ENCODE peak calls at places on chromosomes 7 and 10, in five cellular contexts. One of them, this sample, is unnamed.

GRCh38 chr7:24979470-24979862 is 512 bp downstream of the OSBPL3 start:
- DNase-seq in uterus: peak; percentile 26
- DNase-seq in nephron progenitor cell: peak; percentile 69
- DNase-seq in mesothelial cell of epicardium: peak; percentile 71
- DNase-seq in fibroblast of lung: no peak
- DNase-seq in this sample: peak; percentile 78

GRCh38 chr7:34107306-34107705 is 202.0 kb downstream of the BMPER start:
- DNase-seq in mesothelial cell of epicardium: no peak
- DNase-seq in nephron progenitor cell: no peak
- DNase-seq in fibroblast of lung: peak; percentile 80
- DNase-seq in uterus: peak; percentile 33
- DNase-seq in this sample: no peak

GRCh38 chr7:1742555-1743303 is 72.7 kb downstream of the ELFN1 start:
- DNase-seq in mesothelial cell of epicardium: peak; percentile 79
- DNase-seq in fibroblast of lung: peak; percentile 13
- DNase-seq in uterus: peak; percentile 48
- DNase-seq in nephron progenitor cell: no peak
- DNase-seq in this sample: peak; percentile 76

GRCh38 chr10:34049887-34050286 is 715.4 kb upstream of the NRP1 start:
- DNase-seq in mesothelial cell of epicardium: no peak
- DNase-seq in fibroblast of lung: peak; percentile 93
- DNase-seq in nephron progenitor cell: no peak
- DNase-seq in uterus: no peak
- DNase-seq in this sample: no peak

GRCh38 chr7:1236831-1237701 is 4.4 kb downstream of the UNCX start:
- DNase-seq in uterus: no peak
- DNase-seq in fibroblast of lung: no peak
- DNase-seq in mesothelial cell of epicardium: no peak
- DNase-seq in nephron progenitor cell: peak; percentile 37
- DNase-seq in this sample: no peak

GRCh38 chr7:14826426-14826825 is 76.1 kb downstream of the DGKB start:
- DNase-seq in nephron progenitor cell: no peak
- DNase-seq in mesothelial cell of epicardium: no peak
- DNase-seq in fibroblast of lung: no peak
- DNase-seq in uterus: no peak
- DNase-seq in this sample: no peak

GRCh38 chr7:45415265-45415664 is 158.9 kb upstream of the ADCY1 start:
- DNase-seq in mesothelial cell of epicardium: no peak
- DNase-seq in nephron progenitor cell: no peak
- DNase-seq in uterus: no peak
- DNase-seq in fibroblast of lung: no peak
- DNase-seq in this sample: no peak

GRCh38 chr7:26638140-26638539 is 226.2 kb downstream of the SKAP2 start:
- DNase-seq in mesothelial cell of epicardium: no peak
- DNase-seq in uterus: no peak
- DNase-seq in nephron progenitor cell: no peak
- DNase-seq in fibroblast of lung: no peak
- DNase-seq in this sample: no peak

GRCh38 chr10:61903184-61903990 is 1.9 kb downstream of the ARID5B start:
- DNase-seq in fibroblast of lung: peak; percentile 79
- DNase-seq in nephron progenitor cell: peak; percentile 63
- DNase-seq in mesothelial cell of epicardium: peak; percentile 55
- DNase-seq in uterus: peak; percentile 66
- DNase-seq in this sample: peak; percentile 61

GRCh38 chr10:60664859-60665258 is 113.4 kb upstream of the CDK1 start:
- DNase-seq in mesothelial cell of epicardium: no peak
- DNase-seq in uterus: no peak
- DNase-seq in fibroblast of lung: peak; percentile 40
- DNase-seq in nephron progenitor cell: no peak
- DNase-seq in this sample: no peak

GRCh38 chr10:88831709-88832108 is 19.9 kb downstream of the ANKRD22 start:
- DNase-seq in mesothelial cell of epicardium: no peak
- DNase-seq in fibroblast of lung: no peak
- DNase-seq in nephron progenitor cell: no peak
- DNase-seq in uterus: no peak
- DNase-seq in this sample: no peak

GRCh38 chr7:102272075-102272916 is 14.4 kb upstream of the SH2B2 start:
- DNase-seq in fibroblast of lung: peak; percentile 58
- DNase-seq in uterus: peak; percentile 78
- DNase-seq in mesothelial cell of epicardium: peak; percentile 87
- DNase-seq in nephron progenitor cell: peak; percentile 89
- DNase-seq in this sample: peak; percentile 82

GRCh38 chr7:104967595-104967994 is 46.4 kb upstream of the KMT2E start:
- DNase-seq in uterus: no peak
- DNase-seq in mesothelial cell of epicardium: no peak
- DNase-seq in nephron progenitor cell: no peak
- DNase-seq in fibroblast of lung: peak; percentile 92
- DNase-seq in this sample: no peak

GRCh38 chr10:111506266-111507034 is 429.6 kb downstream of the ADRA2A start:
- DNase-seq in uterus: no peak
- DNase-seq in nephron progenitor cell: no peak
- DNase-seq in mesothelial cell of epicardium: no peak
- DNase-seq in fibroblast of lung: no peak
- DNase-seq in this sample: no peak

GRCh38 chr7:36736090-36736826 is 12.0 kb upstream of the AOAH start:
- DNase-seq in uterus: no peak
- DNase-seq in fibroblast of lung: no peak
- DNase-seq in mesothelial cell of epicardium: no peak
- DNase-seq in nephron progenitor cell: no peak
- DNase-seq in this sample: no peak

GRCh38 chr7:88401009-88401623 is 94.4 kb upstream of the STEAP4 start:
- DNase-seq in mesothelial cell of epicardium: no peak
- DNase-seq in uterus: no peak
- DNase-seq in fibroblast of lung: no peak
- DNase-seq in nephron progenitor cell: no peak
- DNase-seq in this sample: no peak

GRCh38 chr10:95233377-95234034 is 39.5 kb downstream of the ACSM6 start:
- DNase-seq in uterus: no peak
- DNase-seq in nephron progenitor cell: no peak
- DNase-seq in fibroblast of lung: no peak
- DNase-seq in mesothelial cell of epicardium: no peak
- DNase-seq in this sample: no peak

GRCh38 chr7:127901895-127902703 is 129.1 kb downstream of the LRRC4 start:
- DNase-seq in mesothelial cell of epicardium: no peak
- DNase-seq in nephron progenitor cell: no peak
- DNase-seq in uterus: no peak
- DNase-seq in fibroblast of lung: no peak
- DNase-seq in this sample: no peak

GRCh38 chr7:6651866-6652445 is 14.8 kb downstream of the ZNF316 start:
- DNase-seq in mesothelial cell of epicardium: no peak
- DNase-seq in nephron progenitor cell: no peak
- DNase-seq in fibroblast of lung: no peak
- DNase-seq in uterus: no peak
- DNase-seq in this sample: no peak

GRCh38 chr10:96960872-96961271 is 128.8 kb downstream of the LCOR start:
- DNase-seq in nephron progenitor cell: no peak
- DNase-seq in uterus: no peak
- DNase-seq in fibroblast of lung: peak; percentile 45
- DNase-seq in mesothelial cell of epicardium: no peak
- DNase-seq in this sample: no peak

GRCh38 chr10:127044191-127044590 is 139.0 kb downstream of the DOCK1 start:
- DNase-seq in nephron progenitor cell: no peak
- DNase-seq in fibroblast of lung: no peak
- DNase-seq in uterus: no peak
- DNase-seq in mesothelial cell of epicardium: peak; percentile 16
- DNase-seq in this sample: peak; percentile 59

GRCh38 chr10:88066876-88067275 is 203.5 kb downstream of the PTEN start:
- DNase-seq in nephron progenitor cell: no peak
- DNase-seq in uterus: no peak
- DNase-seq in fibroblast of lung: no peak
- DNase-seq in mesothelial cell of epicardium: no peak
- DNase-seq in this sample: no peak

GRCh38 chr10:127774771-127775559 is 38.0 kb downstream of the FOXI2 start:
- DNase-seq in uterus: no peak
- DNase-seq in fibroblast of lung: no peak
- DNase-seq in nephron progenitor cell: no peak
- DNase-seq in mesothelial cell of epicardium: no peak
- DNase-seq in this sample: no peak

GRCh38 chr10:3323865-3324498 is 151.4 kb upstream of the PITRM1 start:
- DNase-seq in nephron progenitor cell: no peak
- DNase-seq in fibroblast of lung: peak; percentile 64
- DNase-seq in uterus: no peak
- DNase-seq in mesothelial cell of epicardium: no peak
- DNase-seq in this sample: no peak

GRCh38 chr10:86956841-86957448 is 470 bp downstream of the MMRN2 start:
- DNase-seq in mesothelial cell of epicardium: no peak
- DNase-seq in nephron progenitor cell: peak; percentile 35
- DNase-seq in fibroblast of lung: no peak
- DNase-seq in uterus: no peak
- DNase-seq in this sample: no peak

GRCh38 chr10:79275105-79275430 is 72.2 kb upstream of the PPIF start:
- DNase-seq in uterus: no peak
- DNase-seq in nephron progenitor cell: no peak
- DNase-seq in fibroblast of lung: no peak
- DNase-seq in mesothelial cell of epicardium: no peak
- DNase-seq in this sample: no peak

GRCh38 chr7:10412426-10413019 is 561.1 kb upstream of the PHF14 start:
- DNase-seq in nephron progenitor cell: peak; percentile 34
- DNase-seq in uterus: no peak
- DNase-seq in mesothelial cell of epicardium: no peak
- DNase-seq in fibroblast of lung: peak; percentile 12
- DNase-seq in this sample: no peak

GRCh38 chr10:116125180-116125579 is 147.8 kb downstream of the GFRA1 start:
- DNase-seq in fibroblast of lung: no peak
- DNase-seq in mesothelial cell of epicardium: no peak
- DNase-seq in nephron progenitor cell: no peak
- DNase-seq in uterus: no peak
- DNase-seq in this sample: no peak

GRCh38 chr10:11593612-11594011 is 17.8 kb downstream of the USP6NL start:
- DNase-seq in uterus: no peak
- DNase-seq in fibroblast of lung: no peak
- DNase-seq in mesothelial cell of epicardium: no peak
- DNase-seq in nephron progenitor cell: no peak
- DNase-seq in this sample: no peak

GRCh38 chr7:115059312-115059711 is 137.4 kb downstream of the MDFIC start:
- DNase-seq in nephron progenitor cell: no peak
- DNase-seq in fibroblast of lung: peak; percentile 72
- DNase-seq in uterus: peak; percentile 16
- DNase-seq in mesothelial cell of epicardium: no peak
- DNase-seq in this sample: no peak

GRCh38 chr7:71548746-71549145 is 416.8 kb downstream of the GALNT17 start:
- DNase-seq in mesothelial cell of epicardium: no peak
- DNase-seq in fibroblast of lung: peak; percentile 58
- DNase-seq in nephron progenitor cell: no peak
- DNase-seq in uterus: no peak
- DNase-seq in this sample: no peak

GRCh38 chr10:10942441-10942840 is 75.2 kb upstream of the CELF2 start:
- DNase-seq in uterus: no peak
- DNase-seq in fibroblast of lung: peak; percentile 23
- DNase-seq in mesothelial cell of epicardium: no peak
- DNase-seq in nephron progenitor cell: no peak
- DNase-seq in this sample: no peak

GRCh38 chr10:64344211-64344610 is 823.0 kb downstream of the REEP3 start:
- DNase-seq in fibroblast of lung: no peak
- DNase-seq in mesothelial cell of epicardium: no peak
- DNase-seq in nephron progenitor cell: no peak
- DNase-seq in uterus: no peak
- DNase-seq in this sample: no peak
- TF ChIP-seq CTCF in fibroblast of lung: no peak
- TF ChIP-seq CTCF in mesothelial cell of epicardium: no peak
- TF ChIP-seq CTCF in nephron progenitor cell: no peak
- TF ChIP-seq CTCF in uterus: no peak
- TF ChIP-seq CTCF in this sample: no peak

DNA sequence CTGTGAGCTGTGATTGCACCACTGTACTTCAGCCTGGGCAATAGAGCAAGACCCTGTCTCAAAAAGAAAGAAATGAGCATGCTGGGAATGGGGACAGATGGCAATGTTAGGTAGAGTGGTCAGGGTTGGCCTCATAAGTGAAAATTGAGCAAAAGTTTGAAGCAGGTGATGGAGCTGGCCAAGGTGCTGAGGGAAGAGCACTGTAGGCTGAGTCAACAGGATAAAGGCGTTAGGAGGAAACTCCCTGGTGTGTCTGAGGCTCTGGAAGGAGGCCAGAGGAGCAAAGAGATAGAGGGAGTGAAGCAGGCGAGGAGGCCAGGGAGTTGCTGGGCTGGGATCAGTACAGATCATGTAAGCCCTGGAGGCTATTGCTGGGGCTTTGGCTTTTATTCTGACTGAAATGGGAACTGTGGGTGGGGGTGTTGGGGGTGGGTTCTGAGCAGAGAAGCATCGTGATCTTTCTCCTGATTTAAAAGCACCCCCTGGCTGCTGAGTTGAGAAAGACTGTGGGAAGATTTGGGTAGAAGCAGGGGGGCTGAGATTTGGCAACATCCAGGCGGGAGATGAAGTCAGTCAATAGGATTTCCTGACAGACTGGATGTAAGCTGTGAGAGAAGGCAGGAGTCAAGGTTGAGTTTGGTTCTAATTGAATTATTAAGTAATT is 52.5 kb upstream of the VKORC1L1 start:
- DNase-seq in nephron progenitor cell: no peak
- DNase-seq in fibroblast of lung: no peak
- DNase-seq in uterus: no peak
- DNase-seq in mesothelial cell of epicardium: no peak
- DNase-seq in this sample: no peak
- TF ChIP-seq CTCF in nephron progenitor cell: no peak
- TF ChIP-seq CTCF in fibroblast of lung: no peak
- TF ChIP-seq CTCF in uterus: no peak
- TF ChIP-seq CTCF in mesothelial cell of epicardium: no peak
- TF ChIP-seq CTCF in this sample: no peak

DNA sequence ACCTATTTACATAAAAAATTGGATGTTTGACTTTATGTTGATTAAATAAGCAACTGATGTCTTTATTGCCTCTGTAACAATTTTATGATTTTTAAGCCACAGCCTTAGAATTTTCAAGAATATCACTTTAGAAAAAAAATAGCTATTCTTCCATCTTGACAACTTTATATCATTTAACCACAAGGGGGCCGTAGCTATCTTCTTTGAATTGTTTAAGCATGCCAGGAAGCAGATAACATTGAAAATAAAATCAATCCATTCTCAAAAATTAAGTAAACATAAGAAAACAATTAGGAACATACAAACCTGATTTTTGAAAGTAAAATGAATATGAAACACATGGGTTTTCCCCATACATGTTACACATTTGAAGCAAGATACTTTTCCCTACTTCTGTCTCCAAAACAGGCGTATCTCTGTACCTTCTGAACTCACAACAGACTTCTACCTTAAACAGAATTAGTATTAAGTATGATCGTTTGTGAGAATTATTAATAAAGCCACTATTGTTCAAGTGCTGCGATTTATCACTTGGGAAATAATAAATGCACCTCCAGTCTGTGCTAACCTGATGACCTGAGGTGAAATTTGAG is 209.0 kb downstream of the CACNA2D1 start:
- DNase-seq in nephron progenitor cell: no peak
- DNase-seq in fibroblast of lung: peak; percentile 25
- DNase-seq in mesothelial cell of epicardium: no peak
- DNase-seq in uterus: no peak
- DNase-seq in this sample: no peak
- TF ChIP-seq CTCF in nephron progenitor cell: peak; percentile 68
- TF ChIP-seq CTCF in fibroblast of lung: peak; percentile 15
- TF ChIP-seq CTCF in mesothelial cell of epicardium: peak; percentile 78
- TF ChIP-seq CTCF in uterus: peak; percentile 48
- TF ChIP-seq CTCF in this sample: no peak

DNA sequence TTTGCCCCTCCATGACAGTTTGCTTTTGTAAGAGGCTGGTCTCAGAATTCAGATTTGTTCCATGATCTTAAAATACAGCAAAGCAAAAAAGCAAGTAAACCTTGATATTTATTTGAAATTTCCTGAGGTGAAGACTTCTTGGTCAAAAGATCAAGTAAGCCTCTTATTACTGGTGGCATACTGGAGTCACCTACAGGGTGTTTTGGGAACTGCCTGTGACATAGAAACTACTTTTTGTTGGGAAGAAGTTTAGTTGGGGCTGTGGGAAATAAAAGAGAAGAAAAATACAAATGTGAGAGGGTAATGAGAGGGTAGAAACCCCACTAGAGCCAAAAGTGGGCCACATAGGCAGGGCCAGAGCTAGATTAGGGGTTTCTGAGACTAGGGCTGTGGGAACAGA is 217.9 kb downstream of the OTUD1 start:
- DNase-seq in nephron progenitor cell: no peak
- DNase-seq in uterus: no peak
- DNase-seq in fibroblast of lung: no peak
- DNase-seq in mesothelial cell of epicardium: no peak
- DNase-seq in this sample: no peak
- TF ChIP-seq CTCF in nephron progenitor cell: peak; percentile 67
- TF ChIP-seq CTCF in uterus: peak; percentile 22
- TF ChIP-seq CTCF in fibroblast of lung: no peak
- TF ChIP-seq CTCF in mesothelial cell of epicardium: peak; percentile 53
- TF ChIP-seq CTCF in this sample: peak; percentile 17